ENCODE peak calls at places on chromosomes 6 and 20, in four cellular contexts. H is CD8-positive, alpha-beta memory T cell; F is aorta; K is CD8-positive, alpha-beta T cell. G is an unnamed sample.

GRCh38 chr6:144415014-144415413 is 129.9 kb downstream of the UTRN start:
- DNase-seq in H (no peak), F (no peak), K (no peak), G (no peak)

GRCh38 chr20:61125536-61126180 is 126.4 kb upstream of the CDH4 start:
- DNase-seq in H (no peak), F (no peak), K (no peak), G (no peak)

GRCh38 chr6:170225852-170226417 is 64.9 kb downstream of the DLL1 start:
- DNase-seq in H (no peak), F (no peak), K (no peak), G (no peak)

GRCh38 chr6:142850653-142851434 is 94.1 kb downstream of the HIVEP2 start:
- DNase-seq in H (peak; percentile 24), F (no peak), K (peak; percentile 46), G (no peak)

GRCh38 chr20:4451487-4451886 is 270.2 kb upstream of the PRND start:
- DNase-seq in H (no peak), F (no peak), K (no peak), G (no peak)

GRCh38 chr6:109349419-109349987 is 32.8 kb downstream of the CD164 start:
- DNase-seq in H (no peak), F (no peak), K (no peak), G (peak; percentile 10)

GRCh38 chr6:109834595-109835437 is 143.3 kb upstream of the GPR6 start:
- DNase-seq in H (no peak), F (no peak), K (no peak), G (no peak)

GRCh38 chr6:113065606-113066005 is 718.5 kb downstream of the RFPL4B start:
- DNase-seq in H (no peak), F (no peak), K (no peak), G (peak; percentile 43)

GRCh38 chr6:132011582-132011981 is 60.4 kb upstream of the CCN2 start:
- DNase-seq in H (no peak), F (no peak), K (no peak), G (no peak)

GRCh38 chr6:43181942-43182860 is at the start of gene CUL9:
- DNase-seq in H (peak; percentile 78), F (peak; percentile 92), K (peak; percentile 80), G (no peak)

GRCh38 chr6:166494757-166495486 is 91.6 kb downstream of the RAMACL start:
- DNase-seq in H (no peak), F (no peak), K (no peak), G (no peak)

GRCh38 chr6:138690975-138691594 is 82.5 kb upstream of the CCDC28A start:
- DNase-seq in H (no peak), F (no peak), K (no peak), G (no peak)

GRCh38 chr6:24802271-24803059 is 3.7 kb upstream of the ARMH2 start:
- DNase-seq in H (no peak), F (no peak), K (no peak), G (no peak)

GRCh38 chr20:32830437-32830836 is 10.7 kb downstream of the MAPRE1 start:
- DNase-seq in H (no peak), F (no peak), K (no peak), G (no peak)

GRCh38 chr6:161218222-161218621 is 55.6 kb downstream of the AGPAT4 start:
- DNase-seq in H (no peak), F (no peak), K (no peak), G (no peak)

GRCh38 chr6:126773122-126773805 is 345.2 kb upstream of the RSPO3 start:
- DNase-seq in H (no peak), F (no peak), K (no peak), G (no peak)

GRCh38 chr20:47244451-47244850 is 112.0 kb downstream of the ZMYND8 start:
- DNase-seq in H (no peak), F (no peak), K (no peak), G (no peak)

GRCh38 chr6:42740725-42741124 is 5.2 kb downstream of the TBCC start:
- DNase-seq in H (no peak), F (no peak), K (no peak), G (no peak)

GRCh38 chr6:75283907-75284284 is 696 bp downstream of the TMEM30A start:
- DNase-seq in H (peak; percentile 11), F (no peak), K (peak; percentile 34), G (no peak)

GRCh38 chr6:100228437-100229424 is 234.7 kb upstream of the MCHR2 start:
- DNase-seq in H (no peak), F (peak; percentile 82), K (no peak), G (no peak)

GRCh38 chr6:107877968-107878367 is 53.9 kb upstream of the SCML4 start:
- DNase-seq in H (no peak), F (no peak), K (no peak), G (no peak)

GRCh38 chr6:147624946-147625515 is 116.5 kb downstream of the SAMD5 start:
- DNase-seq in H (no peak), F (no peak), K (no peak), G (no peak)

GRCh38 chr20:2993250-2993649 is 50.2 kb upstream of the GNRH2 start:
- DNase-seq in H (no peak), F (no peak), K (no peak), G (no peak)

GRCh38 chr6:119575721-119576120 is 226.2 kb upstream of the MAN1A1 start:
- DNase-seq in H (no peak), F (no peak), K (no peak), G (peak; percentile 22)

GRCh38 chr6:49636368-49637332 is at the start of gene RHAG:
- DNase-seq in H (no peak), F (no peak), K (no peak), G (no peak)

GRCh38 chr6:37038297-37039198 is 33.1 kb downstream of the FGD2 start:
- DNase-seq in H (no peak), F (peak; percentile 76), K (no peak), G (no peak)

GRCh38 chr6:169933251-169933821 is 181.9 kb downstream of the ERMARD start:
- DNase-seq in H (no peak), F (no peak), K (no peak), G (no peak)

GRCh38 chr6:127606131-127606562 is 29.2 kb downstream of the C6orf58 start:
- DNase-seq in H (no peak), F (no peak), K (peak; percentile 19), G (no peak)

GRCh38 chr20:11716239-11716944 is 201.3 kb upstream of the BTBD3 start:
- DNase-seq in H (no peak), F (no peak), K (no peak), G (peak; percentile 78)

GRCh38 chr6:52549428-52549827 is 27.4 kb downstream of the TRAM2 start:
- DNase-seq in H (no peak), F (no peak), K (no peak), G (no peak)

GRCh38 chr6:118618676-118619377 is 32.6 kb downstream of the CEP85L start:
- DNase-seq in H (peak; percentile 38), F (peak; percentile 55), K (peak; percentile 66), G (no peak)

GRCh38 chr6:131923356-131923755 is 27.8 kb downstream of the CCN2 start:
- DNase-seq in H (no peak), F (no peak), K (no peak), G (no peak)

GRCh38 chr6:107970255-107970654 is 12.2 kb upstream of the SEC63 start:
- DNase-seq in H (no peak), F (no peak), K (no peak), G (no peak)

GRCh38 chr6:93786474-93787330 is 367.3 kb upstream of the EPHA7 start:
- DNase-seq in H (no peak), F (no peak), K (no peak), G (no peak)
- H3K4me3 ChIP-seq in H (no peak overlapping the region), F (no peak overlapping the region), K (no peak overlapping the region), G (no peak overlapping the region)

DNA sequence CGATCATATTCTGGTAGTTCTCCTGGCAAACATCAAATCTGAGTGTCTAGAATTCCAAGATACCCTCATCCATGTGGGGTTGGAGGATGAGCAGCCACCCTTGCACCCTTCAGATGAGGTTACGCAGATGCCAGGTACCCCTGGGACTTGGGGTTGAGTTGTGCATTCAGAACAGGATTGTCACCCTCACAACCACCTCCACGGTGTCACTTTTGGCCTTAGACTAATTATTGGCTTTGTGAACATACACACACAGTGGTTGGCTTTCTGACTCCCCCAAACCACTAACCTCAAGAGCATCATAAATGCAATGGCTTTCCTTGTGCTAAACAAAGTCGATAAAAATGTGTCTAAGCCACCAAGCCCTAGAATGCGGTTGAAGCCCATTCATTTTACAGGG is 2.9 kb upstream of the F13A1 start:
- DNase-seq in H (no peak), F (no peak), K (no peak), G (no peak)
- H3K27me3 ChIP-seq in H (peaks cover 7% of the 10 kb centered on the region), F (no peaks in the 10 kb centered on the region), K (peaks cover 5% of the 10 kb centered on the region), G (no peaks in the 10 kb centered on the region)

GRCh38 chr20:17969276-17969883 is 562 bp downstream of the MGME1 start:
- DNase-seq in H (no peak), F (peak; percentile 53), K (peak; percentile 48), G (no peak)

GRCh38 chr20:17969884-17970409 is 1.1 kb downstream of the MGME1 start:
- DNase-seq in H (peak; percentile 31), F (peak; percentile 81), K (peak; percentile 29), G (no peak)

GRCh38 chr20:17968366-17969275 is at the start of the genes MGME1 and SNX5:
- DNase-seq in H (peak; percentile 99), F (peak; percentile 100), K (peak; percentile 98), G (peak; percentile 95)

GRCh38 chr20:17972121-17972520 is 3.3 kb downstream of the MGME1 start:
- DNase-seq in H (no peak), F (no peak), K (no peak), G (no peak)

GRCh38 chr20:17971571-17972013 is 2.8 kb downstream of the MGME1 start:
- DNase-seq in H (no peak), F (no peak), K (no peak), G (no peak)
- H3K4me3 ChIP-seq in H (peak overlapping the region; percentile 95), F (no peak overlapping the region), K (no peak overlapping the region), G (peak overlapping the region; percentile 21)

DNA sequence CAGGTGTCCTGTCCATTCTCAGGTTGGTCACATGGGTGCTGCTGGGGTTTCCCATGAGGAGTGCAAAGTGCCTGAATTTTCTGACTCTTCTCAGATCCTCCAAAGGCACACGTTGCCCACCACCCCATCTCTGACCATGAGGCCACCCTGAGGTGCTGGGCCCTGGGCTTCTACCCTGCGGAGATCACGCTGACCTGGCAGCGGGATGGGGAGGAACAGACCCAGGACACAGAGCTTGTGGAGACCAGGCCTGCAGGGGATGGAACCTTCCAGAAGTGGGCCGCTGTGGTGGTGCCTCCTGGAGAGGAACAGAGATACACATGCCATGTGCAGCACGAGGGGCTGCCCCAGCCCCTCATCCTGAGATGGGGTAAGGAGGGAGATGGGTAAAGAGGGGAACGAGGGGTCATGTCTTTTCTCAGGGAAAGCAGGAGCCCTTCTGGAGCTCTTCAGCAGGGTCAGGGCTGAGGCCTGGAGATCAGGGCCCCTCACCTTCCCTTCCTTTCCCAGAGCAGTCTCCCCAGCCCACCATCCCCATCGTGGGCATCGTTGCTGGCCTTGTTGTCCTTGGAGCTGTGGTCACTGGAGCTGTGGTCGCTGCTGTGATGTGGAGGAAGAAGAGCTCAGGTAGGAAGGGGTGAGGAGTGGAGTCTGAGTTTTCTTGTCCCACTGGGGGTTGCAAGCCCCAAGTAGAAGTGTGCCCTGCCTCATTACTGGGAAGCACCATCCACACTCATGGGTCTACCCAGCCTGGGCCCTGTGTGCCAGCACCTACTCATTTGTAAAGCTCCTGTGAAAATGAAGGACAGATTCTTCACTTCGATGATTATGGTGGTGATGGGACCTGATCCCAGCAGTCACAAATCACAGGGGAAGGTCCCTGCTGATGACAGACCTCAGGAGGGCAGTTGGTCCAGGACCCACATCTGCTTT is 2.0 kb downstream of the HLA-F start:
- DNase-seq in H (no peak), F (no peak), K (no peak), G (no peak)
- H3K27me3 ChIP-seq in H (no peaks in the 10 kb centered on the region), F (no peaks in the 10 kb centered on the region), K (no peaks in the 10 kb centered on the region), G (no peaks in the 10 kb centered on the region)

G was measured in BJ.